ENCODE peak calls at places on chromosomes 1 and 21, in nine cellular contexts. L is H1, W is uterus, N is brain microvascular endothelial cell, H is tibial artery, U is A549, G is retinal pigment epithelial cell, E is fibroblast of pulmonary artery, K is bronchial epithelial cell. D is an unnamed sample.

GRCh38 chr1:214423045-214423444 is 128.4 kb downstream of the PTPN14 start:
- DNase-seq in G (no peak), E (no peak), H (no peak), L (no peak), W (no peak), U (no peak), K (no peak), N (no peak), D (no peak)

GRCh38 chr1:88650676-88651418 is 33.2 kb upstream of the PKN2 start:
- DNase-seq in L (no peak), W (no peak), G (peak), H (no peak), U (no peak), N (no peak), K (peak), E (peak), D (no peak)

GRCh38 chr1:45802343-45803298 is 791 bp upstream of the MAST2 start:
- DNase-seq in H (peak), L (peak), N (peak), E (peak), W (peak), G (peak), U (peak), K (peak), D (peak)

GRCh38 chr1:110916669-110917306 is 43.8 kb downstream of the CD53 start:
- DNase-seq in K (peak), H (no peak), L (no peak), G (no peak), N (peak), U (peak), W (no peak), E (peak), D (no peak)

GRCh38 chr1:169511339-169512028 is 25.7 kb upstream of the SLC19A2 start:
- DNase-seq in N (peak), L (no peak), K (peak), W (peak), G (peak), U (peak), H (peak), E (peak), D (no peak)

GRCh38 chr1:175591083-175591743 is 152.2 kb downstream of the TNR start:
- DNase-seq in H (no peak), G (no peak), E (no peak), W (no peak), U (no peak), K (no peak), N (no peak), L (no peak), D (no peak)

GRCh38 chr1:178501705-178502329 is 5.1 kb upstream of the CLEC20A start:
- DNase-seq in W (peak), H (peak), G (no peak), K (peak), L (peak), E (peak), U (peak), N (peak), D (peak)

GRCh38 chr21:36155603-36156338 is 853 bp upstream of the DOP1B start:
- DNase-seq in K (peak), W (peak), L (peak), U (no peak), N (no peak), G (no peak), E (no peak), H (no peak), D (peak)

GRCh38 chr1:155989242-155989991 is 11.1 kb upstream of the ARHGEF2 start:
- DNase-seq in E (peak), N (peak), W (peak), U (peak), H (peak), K (peak), G (no peak), L (peak), D (peak)

GRCh38 chr1:205048382-205048781 is 5.4 kb downstream of the CNTN2 start:
- DNase-seq in W (no peak), K (no peak), U (no peak), L (no peak), H (no peak), N (no peak), G (no peak), E (no peak), D (no peak)

GRCh38 chr1:99469641-99470040 is 176.3 kb upstream of the PALMD start:
- DNase-seq in N (no peak), H (no peak), U (no peak), E (no peak), W (no peak), L (no peak), G (no peak), K (no peak), D (no peak)

GRCh38 chr1:155125946-155126493 is 1.7 kb upstream of the EFNA1 start:
- DNase-seq in L (peak), H (no peak), N (no peak), K (no peak), G (no peak), E (peak), W (peak), U (no peak), D (peak)

GRCh38 chr1:23854568-23854967 is 13.5 kb downstream of the FUCA1 start:
- DNase-seq in E (peak), G (no peak), L (no peak), K (no peak), U (no peak), W (no peak), N (no peak), H (no peak), D (peak)

GRCh38 chr1:226764533-226764932 is 25.5 kb upstream of the ITPKB start:
- DNase-seq in H (no peak), K (no peak), E (no peak), G (no peak), L (no peak), U (no peak), W (no peak), N (no peak), D (no peak)

GRCh38 chr1:9281907-9282306 is 10.8 kb upstream of the SPSB1 start:
- DNase-seq in N (no peak), U (no peak), L (no peak), E (no peak), K (no peak), W (no peak), H (no peak), G (no peak), D (no peak)

GRCh38 chr1:205182930-205183329 is 28.6 kb downstream of the DSTYK start:
- DNase-seq in E (no peak), W (no peak), U (no peak), H (no peak), G (no peak), N (no peak), L (no peak), K (no peak), D (no peak)

GRCh38 chr1:164735315-164736052 is 176.5 kb downstream of the PBX1 start:
- DNase-seq in G (no peak), W (no peak), H (no peak), U (peak), K (peak), E (peak), L (no peak), N (peak), D (peak)

GRCh38 chr1:48947761-48948537 is 171.3 kb upstream of the BEND5 start:
- DNase-seq in G (no peak), U (no peak), N (no peak), W (no peak), H (no peak), E (no peak), L (peak), K (no peak), D (no peak)

GRCh38 chr1:77900687-77901293 is 12.4 kb downstream of the NEXN start:
- DNase-seq in U (peak), E (peak), N (peak), W (peak), H (peak), G (peak), L (no peak), K (peak), D (peak)

GRCh38 chr1:32724678-32725594 is 22.4 kb upstream of the SYNC start:
- DNase-seq in H (no peak), E (peak), K (peak), L (peak), G (no peak), U (peak), N (peak), W (peak), D (no peak)

GRCh38 chr1:223363057-223363855 is 720 bp downstream of the SUSD4 start:
- DNase-seq in L (peak), E (peak), H (no peak), K (no peak), G (no peak), N (no peak), U (peak), W (no peak), D (peak)

GRCh38 chr1:28537457-28538199 is 15.3 kb upstream of the TRNAU1AP start:
- DNase-seq in G (no peak), N (no peak), W (no peak), H (no peak), E (no peak), K (no peak), L (no peak), U (no peak), D (no peak)

GRCh38 chr1:47651311-47652089 is 213.7 kb downstream of the FOXD2 start:
- DNase-seq in K (no peak), H (peak), L (no peak), N (no peak), E (no peak), W (no peak), U (no peak), G (no peak), D (peak)

GRCh38 chr1:66048011-66048410 is 255.3 kb downstream of the PDE4B start:
- DNase-seq in L (no peak), E (peak), H (no peak), N (no peak), W (no peak), U (no peak), G (no peak), K (no peak), D (no peak)

GRCh38 chr1:107220036-107220435 is 79.2 kb downstream of the NTNG1 start:
- DNase-seq in L (no peak), H (no peak), U (no peak), N (no peak), K (no peak), G (no peak), W (no peak), E (no peak), D (no peak)

GRCh38 chr1:32068891-32069590 is 3.7 kb upstream of the TMEM39B start:
- DNase-seq in G (no peak), H (no peak), W (no peak), U (no peak), N (no peak), K (peak), L (no peak), E (peak), D (no peak)

GRCh38 chr1:219554109-219554508 is 58.8 kb downstream of the ZC3H11B start:
- DNase-seq in W (no peak), G (no peak), H (no peak), N (no peak), K (no peak), E (no peak), U (no peak), L (no peak), D (no peak)

GRCh38 chr1:22471078-22471477 is 19.4 kb downstream of the ZBTB40 start:
- DNase-seq in W (peak), H (peak), U (no peak), K (no peak), N (peak), L (no peak), G (no peak), E (peak), D (no peak)

GRCh38 chr1:94801919-94802546 is 18.1 kb upstream of the SLC44A3 start:
- DNase-seq in L (no peak), N (peak), E (peak), U (peak), K (peak), G (peak), H (peak), W (peak), D (peak)

GRCh38 chr1:36771678-36772284 is 262.5 kb downstream of the GRIK3 start:
- DNase-seq in H (no peak), N (no peak), G (no peak), L (peak), U (no peak), W (no peak), K (no peak), E (no peak), D (no peak)

GRCh38 chr1:196608401-196609113 is at the start of gene KCNT2:
- DNase-seq in H (peak), L (peak), N (peak), U (peak), K (peak), E (peak), W (peak), G (peak), D (no peak)

GRCh38 chr1:12548279-12549105 is 69.5 kb downstream of the DHRS3 start:
- DNase-seq in W (no peak), H (peak), N (no peak), E (no peak), K (no peak), G (no peak), L (no peak), U (no peak), D (no peak)

GRCh38 chr1:113101588-113101987 is 28.6 kb downstream of the LRIG2 start:
- DNase-seq in W (no peak), L (no peak), U (no peak), K (peak), H (no peak), N (peak), E (peak), G (no peak), D (no peak)

GRCh38 chr21:40507978-40508377 is 339.0 kb downstream of the DSCAM start:
- DNase-seq in E (no peak), G (no peak), L (no peak), K (peak), H (no peak), N (no peak), W (no peak), U (peak), D (no peak)

GRCh38 chr21:24115141-24115540 is 1492.1 kb downstream of the MRPL39 start:
- DNase-seq in U (no peak), G (no peak), L (no peak), W (no peak), H (no peak), K (no peak), N (no peak), E (no peak), D (no peak)

GRCh38 chr1:193234523-193234922 is 48.1 kb upstream of the B3GALT2 start:
- DNase-seq in E (peak), K (no peak), W (no peak), U (no peak), G (no peak), N (no peak), L (no peak), H (no peak), D (no peak)

GRCh38 chr1:174209347-174210187 is 50.2 kb downstream of the RABGAP1L start:
- DNase-seq in H (no peak), K (no peak), U (no peak), E (no peak), G (no peak), L (no peak), W (no peak), N (no peak), D (no peak)

GRCh38 chr1:35511305-35511704 is 45.9 kb downstream of the KIAA0319L start:
- DNase-seq in N (no peak), E (no peak), K (no peak), H (no peak), L (no peak), W (no peak), G (no peak), U (no peak), D (no peak)
- H3K4me3 ChIP-seq in N (no peak), E (no peak), K (no peak), H (no peak), L (no peak), W (no peak), G (no peak), U (no peak), D (no peak)

GRCh38 chr1:19397217-19397945 is 85.3 kb downstream of the SLC66A1 start:
- DNase-seq in N (no peak), E (no peak), L (no peak), H (no peak), W (no peak), K (no peak), U (no peak), G (no peak), D (no peak)

GRCh38 chr1:19400189-19400588 is 85.2 kb downstream of the CAPZB start:
- DNase-seq in W (no peak), L (no peak), N (no peak), G (no peak), K (no peak), H (no peak), U (no peak), E (no peak), D (no peak)

GRCh38 chr1:19396280-19396679 is 84.2 kb downstream of the SLC66A1 start:
- DNase-seq in E (no peak), K (no peak), G (no peak), U (no peak), W (no peak), H (no peak), N (no peak), L (no peak), D (no peak)

GRCh38 chr1:19395678-19396192 is 83.6 kb downstream of the SLC66A1 start:
- DNase-seq in K (peak), E (no peak), L (no peak), N (no peak), W (no peak), G (no peak), U (no peak), H (no peak), D (no peak)

DNA sequence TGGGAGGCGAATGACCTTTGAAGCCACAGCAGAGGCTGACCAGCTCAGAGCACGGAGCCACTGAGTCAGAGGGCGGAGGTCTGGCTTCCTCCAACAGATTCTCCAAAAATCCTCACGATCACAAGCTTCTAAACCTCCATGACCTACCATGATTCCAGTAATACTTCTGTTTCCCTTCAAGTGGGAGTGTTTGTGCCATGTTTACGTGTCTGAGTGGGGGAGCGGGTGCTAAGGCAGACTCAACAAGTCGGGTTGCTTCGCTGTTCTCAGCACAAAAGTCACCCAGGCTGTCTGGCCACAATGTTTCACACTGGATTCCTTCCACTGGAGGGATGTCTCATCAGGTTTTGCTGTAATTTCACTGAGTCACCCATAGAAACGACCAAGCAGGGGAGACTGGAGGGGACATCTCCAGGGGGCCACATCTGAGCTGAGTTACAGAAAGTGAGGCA is 86.2 kb downstream of the SLC66A1 start:
- DNase-seq in E (peak), K (peak), N (peak), W (no peak), H (no peak), G (no peak), L (no peak), U (no peak), D (no peak)
- TF ChIP-seq CTCF in E (peak), K (peak), N (peak), W (peak), H (peak), G (peak), L (no peak), U (no peak), D (no peak)

DNA sequence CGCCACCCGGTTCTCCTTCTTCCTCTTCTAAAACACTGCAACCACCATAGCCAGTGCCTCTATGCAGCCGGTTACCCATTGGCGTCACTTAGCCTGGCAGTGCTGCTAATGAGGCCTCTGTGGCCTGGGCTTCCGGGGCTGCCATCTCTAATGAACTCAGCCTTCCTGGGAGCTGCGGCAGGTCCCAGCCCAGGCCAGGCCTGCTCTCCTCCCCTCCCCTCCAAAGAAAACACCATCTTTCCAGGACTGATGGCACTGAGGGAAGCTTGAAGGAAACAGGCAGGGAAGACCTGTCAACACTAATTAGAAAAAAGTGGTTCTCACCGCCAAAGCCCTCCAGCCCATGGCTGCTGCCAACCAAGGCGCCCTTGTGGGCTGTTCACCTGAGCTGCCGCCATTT is 175.1 kb downstream of the KAZN start:
- DNase-seq in L (no peak), W (no peak), N (no peak), K (no peak), H (no peak), U (no peak), G (no peak), E (no peak), D (no peak)
- H3K4me3 ChIP-seq in L (no peak), W (no peak), N (no peak), K (no peak), H (no peak), U (no peak), G (no peak), E (no peak), D (no peak)

GRCh38 chr1:231337472-231338269 is at the start of gene EXOC8:
- DNase-seq in E (peak), K (peak), G (peak), U (peak), L (peak), N (peak), H (peak), W (peak), D (peak)
- TF ChIP-seq CTCF in E (no peak), K (peak), G (no peak), U (no peak), L (no peak), N (peak), H (no peak), W (no peak), D (no peak)

DNA sequence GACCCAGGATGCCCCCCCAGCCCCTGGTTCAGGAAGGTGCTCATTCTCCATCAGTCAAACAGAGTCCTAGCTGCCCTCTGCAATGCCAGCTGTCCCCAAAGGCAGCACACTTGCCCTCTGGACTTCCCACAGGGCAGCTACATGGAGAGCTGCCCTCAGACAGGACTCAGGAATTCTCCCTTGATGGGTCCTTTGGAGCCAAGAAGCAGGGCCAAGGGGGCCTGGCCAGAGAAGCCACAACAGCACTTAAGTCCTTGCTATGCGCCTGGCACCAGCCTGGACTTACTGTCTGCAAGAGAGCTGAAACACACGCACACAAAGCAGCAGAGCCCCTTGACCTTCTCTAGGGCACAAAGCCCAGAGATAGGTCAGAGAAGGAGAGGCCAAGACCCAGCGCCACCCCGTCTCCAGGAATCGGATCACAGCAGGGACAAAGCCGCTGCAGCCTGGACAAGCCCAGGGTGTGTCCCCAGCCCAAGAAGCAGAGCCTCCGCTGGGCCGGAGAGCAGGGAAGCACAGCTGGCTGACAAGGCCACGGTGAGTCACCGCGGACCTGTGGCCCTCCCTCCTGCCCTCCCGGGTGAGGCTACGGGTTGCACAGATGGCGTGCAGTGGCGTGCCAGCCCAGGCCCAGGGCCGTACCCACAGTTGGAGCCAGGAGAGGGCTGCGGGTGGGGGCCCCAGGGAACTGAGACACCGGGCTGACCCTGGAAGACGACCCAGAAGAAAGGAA is 1.7 kb downstream of the WNT9A start:
- DNase-seq in N (peak), U (peak), K (peak), L (no peak), W (peak), E (peak), H (peak), G (peak), D (peak)
- H3K4me3 ChIP-seq in N (no peak), U (peak), K (peak), L (no peak), W (no peak), E (no peak), H (peak), G (peak), D (no peak)

D was measured in Caco-2.